ENCODE peak calls at places on chromosomes 2 and 18, in four cellular contexts. A is tibial nerve, O is small intestine, R is astrocyte. D is an unnamed sample. For H3K4me1, the result is how much of the 10 kb centered on the place peaks cover.

GRCh38 chr2:227706859-227707258 is 11.0 kb downstream of the SLC19A3 start:
- DNase-seq in A (no peak), O (peak), R (no peak), D (no peak)

GRCh38 chr2:145874466-145874865 is 1354.5 kb upstream of the ZEB2 start:
- DNase-seq in A (no peak), O (no peak), R (peak), D (no peak)

GRCh38 chr2:196278491-196278911 is 107.1 kb upstream of the STK17B start:
- DNase-seq in A (no peak), O (no peak), R (peak), D (no peak)

GRCh38 chr18:61502472-61502871 is 169.2 kb downstream of the CDH20 start:
- DNase-seq in A (no peak), O (peak), R (peak), D (no peak)

GRCh38 chr2:134124047-134124753 is 129.7 kb upstream of the MGAT5 start:
- DNase-seq in A (no peak), O (peak), R (no peak), D (no peak)

GRCh38 chr2:227472265-227473018 is 486 bp downstream of the AGFG1 start:
- DNase-seq in A (no peak), O (peak), R (no peak), D (no peak)

GRCh38 chr2:27640722-27641245 is 11.9 kb downstream of the GPN1 start:
- DNase-seq in A (no peak), O (no peak), R (no peak), D (no peak)

GRCh38 chr18:22840606-22841144 is 92.5 kb upstream of the RBBP8 start:
- DNase-seq in A (no peak), O (no peak), R (no peak), D (no peak)

GRCh38 chr18:41858761-41859555 is 96.1 kb upstream of the PIK3C3 start:
- DNase-seq in A (no peak), O (no peak), R (no peak), D (no peak)

GRCh38 chr2:105748564-105748963 is 3.9 kb downstream of the NCK2 start:
- DNase-seq in A (no peak), O (peak), R (no peak), D (no peak)
- H3K4me1 ChIP-seq in A (under half), O (under half), R (under half), D (under half)

GRCh38 chr2:55922488-55922887 is 1.1 kb downstream of the EFEMP1 start:
- DNase-seq in A (no peak), O (no peak), R (peak), D (no peak)

GRCh38 chr2:55917117-55917516 is 6.5 kb downstream of the EFEMP1 start:
- DNase-seq in A (no peak), O (no peak), R (no peak), D (no peak)

GRCh38 chr2:55917713-55918390 is 5.7 kb downstream of the EFEMP1 start:
- DNase-seq in A (no peak), O (no peak), R (no peak), D (no peak)

GRCh38 chr2:55918856-55919255 is 4.7 kb downstream of the EFEMP1 start:
- DNase-seq in A (no peak), O (no peak), R (no peak), D (no peak)

DNA sequence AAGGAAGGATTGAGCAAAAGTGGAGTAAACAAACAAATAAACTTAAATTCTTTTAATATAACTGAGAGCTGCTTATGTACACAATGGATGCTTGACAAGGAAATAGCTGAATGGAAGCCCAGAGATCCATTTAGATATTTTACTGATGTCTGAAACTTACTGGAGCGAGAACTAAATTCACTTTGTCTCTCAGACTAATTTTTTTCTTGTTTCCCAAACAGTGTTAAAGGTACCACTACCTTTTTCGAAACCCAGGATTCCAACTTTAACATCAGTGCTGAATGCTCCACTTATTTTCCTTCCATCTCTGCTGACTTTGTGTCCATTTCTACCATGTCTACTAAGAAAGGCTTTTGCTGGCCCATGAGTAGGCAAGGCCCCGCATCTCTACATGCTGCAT is 4.0 kb downstream of the EFEMP1 start:
- DNase-seq in A (no peak), O (no peak), R (no peak), D (no peak)
- H3K4me3 ChIP-seq in A (no peak), O (no peak), R (no peak), D (no peak)

GRCh38 chr18:48621240-48621639 is 82.4 kb downstream of the CTIF start:
- DNase-seq in A (no peak), O (no peak), R (peak), D (no peak)
- H3K27ac ChIP-seq in A (peak), O (no peak), R (peak), D (no peak)

GRCh38 chr2:7742301-7742700 is 825.1 kb downstream of the RNF144A start:
- DNase-seq in A (no peak), O (no peak), R (no peak), D (no peak)

GRCh38 chr2:7744827-7745226 is 827.6 kb downstream of the RNF144A start:
- DNase-seq in A (no peak), O (peak), R (peak), D (no peak)

GRCh38 chr2:7749895-7750559 is 832.8 kb downstream of the RNF144A start:
- DNase-seq in A (no peak), O (no peak), R (no peak), D (no peak)

GRCh38 chr2:7748717-7749415 is 831.7 kb downstream of the RNF144A start:
- DNase-seq in A (no peak), O (peak), R (peak), D (no peak)

GRCh38 chr2:7745369-7745768 is 828.2 kb downstream of the RNF144A start:
- DNase-seq in A (no peak), O (no peak), R (no peak), D (no peak)
- H3K4me1 ChIP-seq in A (under half), O (under half), R (under half), D (under half)

DNA sequence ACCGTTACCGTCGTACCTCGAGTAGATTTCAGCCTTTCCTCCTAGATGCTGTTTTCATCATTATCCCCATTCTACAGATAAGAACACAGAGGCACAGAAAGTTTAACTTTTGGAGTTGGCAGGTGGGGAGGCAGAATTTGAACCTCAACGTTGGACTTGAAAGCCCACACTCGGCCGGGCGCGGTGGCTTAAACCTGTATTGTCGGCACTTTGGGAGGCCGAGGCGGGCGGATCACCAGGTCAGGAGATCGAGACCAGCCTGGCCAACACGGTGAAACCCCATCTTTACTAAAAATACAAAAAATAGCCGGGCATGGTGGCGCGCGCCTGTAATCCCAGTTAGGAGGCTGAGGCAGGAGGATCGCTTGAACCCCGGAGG is 11.5 kb downstream of the CATIP start:
- DNase-seq in A (no peak), O (no peak), R (no peak), D (no peak)
- H3K4me3 ChIP-seq in A (peak), O (peak), R (peak), D (peak)

DNA sequence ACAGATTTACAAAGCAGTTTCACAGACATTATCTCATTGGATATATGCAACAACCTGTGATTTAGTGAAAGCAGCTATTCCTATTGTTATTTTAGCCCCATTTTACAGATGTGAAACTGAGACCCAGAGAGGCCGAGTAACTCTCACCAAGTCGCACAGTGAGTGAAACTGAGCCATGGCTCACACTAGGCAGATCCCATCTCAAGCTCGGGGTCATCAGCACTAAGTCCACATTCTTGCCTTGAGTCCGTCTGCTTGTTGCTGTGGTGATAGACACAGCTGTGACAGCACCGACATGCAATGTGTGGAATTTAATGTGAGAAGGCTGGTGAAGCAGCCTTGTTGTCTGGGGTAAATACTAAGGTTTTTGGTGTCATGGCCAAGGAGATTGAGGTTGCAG is 40.3 kb upstream of the GMCL1 start:
- DNase-seq in A (no peak), O (no peak), R (peak), D (peak)
- H3K27ac ChIP-seq in A (peak), O (peak), R (peak), D (peak)

GRCh38 chr18:23921716-23922285 is 92.8 kb upstream of the TTC39C start:
- DNase-seq in A (no peak), O (no peak), R (no peak), D (no peak)

GRCh38 chr18:23912356-23912755 is 102.2 kb upstream of the TTC39C start:
- DNase-seq in A (no peak), O (no peak), R (no peak), D (no peak)

GRCh38 chr18:23920054-23920453 is 94.5 kb upstream of the TTC39C start:
- DNase-seq in A (no peak), O (no peak), R (no peak), D (no peak)

GRCh38 chr18:23918395-23919032 is 96.0 kb upstream of the TTC39C start:
- DNase-seq in A (peak), O (peak), R (peak), D (peak)

DNA sequence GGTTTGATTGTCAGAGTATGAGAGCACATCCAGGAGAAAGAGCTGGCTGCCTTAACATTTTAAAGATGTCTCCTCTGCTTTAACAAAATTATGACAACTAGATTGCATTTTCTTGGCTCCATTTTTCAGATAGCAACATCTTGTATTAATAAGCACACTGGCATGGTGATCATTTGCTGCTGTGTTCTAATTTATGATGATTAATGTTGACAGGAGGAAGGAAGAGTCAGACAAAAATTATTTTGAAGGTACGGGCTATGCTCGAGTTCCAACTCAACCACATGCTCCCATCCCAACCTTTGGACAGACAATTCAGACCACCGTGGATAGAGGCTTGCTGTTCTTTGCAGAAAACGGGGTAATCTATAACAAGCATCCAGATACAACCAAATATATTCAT is 98.2 kb upstream of the TTC39C start:
- DNase-seq in A (no peak), O (no peak), R (no peak), D (no peak)
- H3K4me1 ChIP-seq in A (under half), O (under half), R (under half), D (under half)

GRCh38 chr18:35641916-35642315 is 60.4 kb downstream of the GALNT1 start:
- DNase-seq in A (no peak), O (no peak), R (no peak), D (no peak)

GRCh38 chr18:35642802-35643201 is 61.3 kb downstream of the GALNT1 start:
- DNase-seq in A (no peak), O (no peak), R (no peak), D (no peak)

GRCh38 chr18:35641467-35641866 is 59.9 kb downstream of the GALNT1 start:
- DNase-seq in A (no peak), O (no peak), R (no peak), D (no peak)

GRCh38 chr18:35637226-35637625 is 55.7 kb downstream of the GALNT1 start:
- DNase-seq in A (no peak), O (no peak), R (no peak), D (no peak)

DNA sequence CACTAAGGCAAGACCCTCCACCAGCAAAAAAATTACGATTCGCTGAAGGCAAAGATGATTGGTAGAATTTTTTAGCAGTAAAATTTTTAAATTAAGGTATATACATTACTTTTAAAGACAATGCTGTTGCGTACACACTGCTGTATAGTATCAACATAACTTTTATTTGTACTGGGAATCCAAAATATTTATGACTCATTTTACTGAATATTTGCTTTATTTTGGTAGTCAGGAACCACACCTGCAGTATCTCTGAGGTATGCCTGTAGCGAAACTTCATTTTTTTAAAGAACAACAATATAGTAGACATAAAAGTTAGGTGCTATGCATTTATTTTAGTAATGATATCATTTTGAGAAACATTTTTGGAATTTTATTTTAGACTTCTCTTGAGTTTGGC is 57.8 kb downstream of the GALNT1 start:
- DNase-seq in A (no peak), O (no peak), R (no peak), D (no peak)
- H3K4me3 ChIP-seq in A (no peak), O (no peak), R (no peak), D (no peak)

GRCh38 chr2:226077841-226078240 is 678.3 kb downstream of the NYAP2 start:
- DNase-seq in A (no peak), O (no peak), R (no peak), D (no peak)
- H3K27ac ChIP-seq in A (no peak), O (no peak), R (peak), D (no peak)

D was measured in right atrium auricular region.